ENCODE peak calls at places on chromosomes 11 and 22, in eight cellular contexts. K, V, Z, A, Y, I, W and O are unnamed samples.

GRCh38 chr11:118109231-118109630 is 22.5 kb upstream of the SMIM35 start:
- DNase-seq in K (peak; percentile 13), V (no peak), Z (no peak), A (no peak), Y (no peak), I (no peak), W (no peak), O (no peak)

GRCh38 chr11:79437274-79437980 is 3.4 kb downstream of the TENM4 start:
- DNase-seq in K (peak; percentile 31), V (no peak), Z (no peak), A (no peak), Y (no peak), I (peak; percentile 57), W (no peak), O (no peak)

GRCh38 chr11:15189189-15189588 is 74.5 kb downstream of the INSC start:
- DNase-seq in K (no peak), V (no peak), Z (no peak), A (no peak), Y (no peak), I (no peak), W (no peak), O (no peak)

GRCh38 chr11:31254411-31254810 is 115.1 kb downstream of the DCDC1 start:
- DNase-seq in K (peak; percentile 21), V (no peak), Z (no peak), A (no peak), Y (no peak), I (no peak), W (no peak), O (no peak)

GRCh38 chr22:37345863-37346514 is 63.7 kb downstream of the CYTH4 start:
- DNase-seq in K (peak; percentile 72), V (no peak), Z (peak; percentile 56), A (no peak), Y (no peak), I (peak; percentile 55), W (no peak), O (no peak)

GRCh38 chr22:27631641-27632040 is 169.9 kb downstream of the MN1 start:
- DNase-seq in K (no peak), V (no peak), Z (no peak), A (no peak), Y (no peak), I (no peak), W (no peak), O (no peak)

GRCh38 chr11:93858376-93858775 is 8.0 kb upstream of the VSTM5 start:
- DNase-seq in K (no peak), V (no peak), Z (no peak), A (no peak), Y (no peak), I (no peak), W (no peak), O (no peak)

GRCh38 chr22:39299829-39300178 is 19.6 kb downstream of the RPL3 start:
- DNase-seq in K (no peak), V (no peak), Z (no peak), A (no peak), Y (no peak), I (no peak), W (peak; percentile 30), O (no peak)

GRCh38 chr11:1223346-1224108 is 661 bp downstream of the MUC5B start:
- DNase-seq in K (no peak), V (no peak), Z (no peak), A (no peak), Y (no peak), I (peak; percentile 41), W (no peak), O (no peak)

GRCh38 chr11:113540416-113541330 is 65.5 kb upstream of the DRD2 start:
- DNase-seq in K (no peak), V (no peak), Z (no peak), A (no peak), Y (no peak), I (no peak), W (no peak), O (no peak)

GRCh38 chr22:21766933-21767462 is 31.4 kb upstream of the YPEL1 start:
- DNase-seq in K (no peak), V (peak; percentile 27), Z (no peak), A (no peak), Y (peak; percentile 14), I (no peak), W (no peak), O (no peak)

GRCh38 chr11:3626250-3626960 is 15.4 kb downstream of the ART5 start:
- DNase-seq in K (no peak), V (no peak), Z (no peak), A (no peak), Y (no peak), I (peak; percentile 24), W (no peak), O (no peak)

GRCh38 chr22:42001127-42001526 is 2.5 kb downstream of the WBP2NL start:
- DNase-seq in K (no peak), V (no peak), Z (no peak), A (no peak), Y (no peak), I (no peak), W (peak; percentile 98), O (no peak)